ENCODE peak calls at places on chromosomes 3 and 15, in four cellular contexts. D, K, P and B are unnamed samples.

GRCh38 chr3:14505803-14506500 is 34.2 kb downstream of the GRIP2 start:
- DNase-seq in K (no peak), P (no peak), D (no peak), B (no peak)

GRCh38 chr3:133943639-133944131 is 48.0 kb upstream of the RAB6B start:
- DNase-seq in K (peak), D (no peak), P (no peak), B (peak)

GRCh38 chr3:194003128-194004057 is 132.6 kb upstream of the HES1 start:
- DNase-seq in P (peak), D (peak), K (peak), B (peak)

GRCh38 chr3:127800508-127800907 is 21.8 kb downstream of the MGLL start:
- DNase-seq in D (no peak), K (no peak), P (no peak), B (peak)

GRCh38 chr15:62569460-62570404 is 404.6 kb upstream of the C2CD4B start:
- DNase-seq in K (peak), D (peak), P (peak), B (peak)

GRCh38 chr3:81726132-81726531 is 35.3 kb downstream of the GBE1 start:
- DNase-seq in D (no peak), K (no peak), P (no peak), B (peak)

GRCh38 chr15:62059818-62060115 is 480 bp downstream of the VPS13C start:
- DNase-seq in K (peak), D (no peak), P (peak), B (peak)

GRCh38 chr3:4751057-4752051 is 227.9 kb upstream of the BHLHE40 start:
- DNase-seq in K (peak), D (no peak), P (peak), B (peak)

GRCh38 chr3:45611619-45612018 is 17.1 kb downstream of the LIMD1 start:
- DNase-seq in K (no peak), P (peak), D (no peak), B (no peak)

GRCh38 chr3:151974067-151974466 is 100.6 kb downstream of the SUCNR1 start:
- DNase-seq in D (no peak), P (no peak), K (no peak), B (peak)

GRCh38 chr15:92900712-92901052 is 558 bp downstream of the CHD2 start:
- DNase-seq in P (no peak), D (no peak), K (peak), B (no peak)

GRCh38 chr3:7781395-7781794 is 720.2 kb upstream of the LMCD1 start:
- DNase-seq in D (no peak), K (no peak), P (no peak), B (no peak)

GRCh38 chr15:25798207-25798931 is 64.8 kb downstream of the ATP10A start:
- DNase-seq in P (no peak), D (peak), K (no peak), B (peak)

GRCh38 chr3:178536271-178537079 is at the start of gene KCNMB2:
- DNase-seq in P (no peak), K (no peak), D (no peak), B (no peak)

GRCh38 chr3:71436337-71436736 is 147.2 kb downstream of the FOXP1 start:
- DNase-seq in K (no peak), D (no peak), P (no peak), B (no peak)

GRCh38 chr3:60323180-60323579 is 928.1 kb downstream of the FHIT start:
- DNase-seq in D (no peak), K (no peak), P (no peak), B (no peak)

GRCh38 chr3:5264093-5264610 is 76.6 kb downstream of the EDEM1 start:
- DNase-seq in D (no peak), K (peak), P (no peak), B (peak)

GRCh38 chr15:77546870-77547269 is 85.8 kb downstream of the LINGO1 start:
- DNase-seq in K (no peak), P (no peak), D (no peak), B (no peak)

GRCh38 chr3:161648071-161648470 is 151.5 kb downstream of the OTOL1 start:
- DNase-seq in P (no peak), K (no peak), D (no peak), B (no peak)

GRCh38 chr3:27046346-27046745 is 322.8 kb downstream of the NEK10 start:
- DNase-seq in D (no peak), P (no peak), K (no peak), B (no peak)

GRCh38 chr15:95325763-95326688 is 1004.5 kb upstream of the NR2F2 start:
- DNase-seq in K (no peak), D (no peak), P (no peak), B (no peak)

GRCh38 chr3:101216710-101217457 is 103.5 kb downstream of the IMPG2 start:
- DNase-seq in K (no peak), D (no peak), P (no peak), B (peak)

GRCh38 chr3:192851821-192852352 is 65.8 kb downstream of the MB21D2 start:
- DNase-seq in K (peak), D (peak), P (peak), B (peak)

GRCh38 chr3:170768334-170768801 is 101.6 kb downstream of the RPL22L1 start:
- DNase-seq in P (no peak), K (no peak), D (no peak), B (peak)

DNA sequence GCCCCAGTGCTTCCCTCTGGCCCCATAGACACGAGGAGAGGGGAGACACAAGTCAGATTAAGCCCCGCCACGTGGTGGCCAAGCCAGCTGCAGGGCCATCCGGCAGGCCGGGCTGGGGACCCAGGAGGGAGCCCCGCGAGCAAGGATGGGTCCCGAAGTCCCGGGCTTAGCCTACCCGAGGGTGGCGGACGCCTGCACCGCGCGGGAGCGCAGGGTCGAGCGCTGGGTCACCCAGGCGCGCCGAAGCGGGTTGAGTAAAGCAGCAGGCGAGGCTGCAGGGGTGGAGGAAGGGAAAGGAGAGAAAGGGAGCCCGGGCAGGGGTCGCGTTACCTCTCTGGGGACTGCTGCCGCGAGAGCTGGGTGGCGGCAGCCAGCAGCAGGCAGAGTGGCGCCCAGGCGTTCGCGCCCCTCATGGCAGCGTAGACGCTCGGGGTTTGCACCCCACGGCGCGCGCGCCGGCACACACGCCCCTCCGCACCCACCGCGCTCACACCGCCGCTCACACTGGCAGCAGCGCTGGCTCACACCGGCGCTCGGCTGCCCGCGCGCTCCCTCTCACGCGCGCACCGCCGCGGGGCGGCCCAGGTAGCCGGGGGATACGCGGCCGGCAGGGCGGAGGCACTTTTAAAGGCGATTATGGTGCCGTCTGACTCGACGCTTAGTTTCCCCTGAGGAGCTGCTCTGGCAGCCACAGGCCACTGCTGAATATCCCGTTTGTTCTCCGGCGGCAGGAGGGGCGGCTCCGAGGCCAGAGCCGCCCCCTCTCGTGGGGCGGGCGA is at the start of gene PCOLCE2:
- DNase-seq in D (peak), P (no peak), K (peak), B (no peak)
- TF ChIP-seq USF2 in D (no peak), P (no peak), K (peak), B (no peak)

GRCh38 chr15:36371509-36371908 is 207.9 kb upstream of the CDIN1 start:
- DNase-seq in P (no peak), K (no peak), D (no peak), B (peak)

GRCh38 chr15:36370051-36370734 is 209.2 kb upstream of the CDIN1 start:
- DNase-seq in K (peak), P (no peak), D (no peak), B (no peak)

GRCh38 chr15:36372968-36373367 is 206.5 kb upstream of the CDIN1 start:
- DNase-seq in K (no peak), P (no peak), D (no peak), B (no peak)

GRCh38 chr15:36373549-36373948 is 205.9 kb upstream of the CDIN1 start:
- DNase-seq in D (no peak), P (no peak), K (peak), B (peak)

GRCh38 chr15:36370735-36371115 is 208.7 kb upstream of the CDIN1 start:
- DNase-seq in K (peak), P (peak), D (no peak), B (peak)
- TF ChIP-seq USF2 in K (no peak), P (no peak), D (no peak), B (no peak)

GRCh38 chr3:183591881-183592521 is 36.5 kb upstream of the KLHL6 start:
- DNase-seq in K (no peak), D (no peak), P (no peak), B (no peak)
- TF ChIP-seq USF2 in K (no peak), D (no peak), P (no peak), B (no peak)

GRCh38 chr15:64693134-64693533 is 82.3 kb downstream of the RBPMS2 start:
- DNase-seq in K (peak), P (peak), D (no peak), B (peak)

GRCh38 chr15:64697911-64698369 is 77.4 kb downstream of the RBPMS2 start:
- DNase-seq in D (no peak), P (no peak), K (no peak), B (peak)

GRCh38 chr15:64692166-64692565 is 83.2 kb downstream of the RBPMS2 start:
- DNase-seq in D (no peak), P (no peak), K (no peak), B (no peak)

GRCh38 chr15:64694816-64695215 is 80.6 kb downstream of the RBPMS2 start:
- DNase-seq in D (no peak), P (no peak), K (no peak), B (no peak)

DNA sequence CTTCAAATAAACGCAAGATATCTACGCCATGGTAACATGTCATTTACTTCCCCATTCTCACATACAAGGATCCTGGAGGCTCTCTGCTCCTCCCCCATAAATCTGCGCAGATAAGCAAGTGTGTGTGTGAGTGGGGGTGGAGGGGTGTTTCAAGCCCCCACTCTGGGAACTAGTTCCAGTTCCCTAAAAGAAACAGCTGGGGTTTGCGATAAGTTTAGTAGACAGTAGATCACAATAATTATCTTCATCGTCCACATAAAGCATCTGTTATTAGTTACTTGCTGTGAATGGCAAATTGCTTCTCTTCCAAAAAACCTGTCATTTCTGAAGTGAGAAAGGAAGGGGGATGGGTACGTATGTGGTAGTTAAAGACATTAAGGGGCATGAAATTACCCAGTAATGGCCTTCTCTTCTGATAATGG is 79.8 kb downstream of the RBPMS2 start:
- DNase-seq in K (no peak), P (no peak), D (peak), B (no peak)
- TF ChIP-seq USF2 in K (no peak), P (no peak), D (no peak), B (no peak)

GRCh38 chr3:188319569-188319968 is 165.6 kb downstream of the LPP start:
- DNase-seq in P (peak), K (no peak), D (no peak), B (peak)

GRCh38 chr3:188320757-188321156 is 166.8 kb downstream of the LPP start:
- DNase-seq in P (no peak), K (no peak), D (no peak), B (peak)

GRCh38 chr3:188316723-188317070 is 162.7 kb downstream of the LPP start:
- DNase-seq in P (no peak), D (no peak), K (no peak), B (no peak)

GRCh38 chr3:188315563-188315962 is 161.6 kb downstream of the LPP start:
- DNase-seq in K (no peak), P (no peak), D (no peak), B (no peak)

DNA sequence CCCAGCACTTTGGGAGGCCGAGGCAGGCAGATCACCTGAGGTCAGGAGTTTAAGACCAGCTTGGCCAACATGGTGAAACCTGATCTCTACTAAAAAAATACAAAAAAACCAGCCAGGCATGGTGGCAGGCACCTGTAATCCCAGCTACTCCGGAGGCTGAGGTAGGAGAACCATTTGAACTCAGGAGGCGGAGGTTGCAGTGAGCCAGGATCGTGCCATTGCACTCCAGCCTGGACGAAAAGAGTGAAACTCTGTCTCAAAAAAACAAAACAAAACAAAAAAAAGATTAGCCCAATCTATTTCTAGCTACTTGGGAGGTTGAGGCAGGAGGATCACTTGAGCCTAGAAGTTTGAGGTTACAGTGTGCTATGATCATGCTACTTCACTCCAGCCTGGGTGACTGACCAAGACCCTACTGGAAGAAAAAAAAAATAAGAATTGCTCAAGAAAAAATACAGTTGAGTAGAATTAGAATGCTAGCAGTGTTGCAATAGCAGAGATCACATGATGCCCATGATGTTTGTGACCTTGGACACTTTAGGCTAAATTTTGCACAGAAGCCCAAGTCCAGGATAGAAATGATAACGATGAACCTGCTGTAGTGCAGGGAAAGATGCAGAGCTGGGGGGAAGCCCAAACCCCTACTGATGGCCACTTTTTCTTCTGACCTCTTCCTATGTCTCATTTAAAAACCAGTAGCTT is 162.2 kb downstream of the LPP start:
- DNase-seq in D (no peak), K (no peak), P (peak), B (no peak)
- TF ChIP-seq USF2 in D (no peak), K (no peak), P (peak), B (peak)

DNA sequence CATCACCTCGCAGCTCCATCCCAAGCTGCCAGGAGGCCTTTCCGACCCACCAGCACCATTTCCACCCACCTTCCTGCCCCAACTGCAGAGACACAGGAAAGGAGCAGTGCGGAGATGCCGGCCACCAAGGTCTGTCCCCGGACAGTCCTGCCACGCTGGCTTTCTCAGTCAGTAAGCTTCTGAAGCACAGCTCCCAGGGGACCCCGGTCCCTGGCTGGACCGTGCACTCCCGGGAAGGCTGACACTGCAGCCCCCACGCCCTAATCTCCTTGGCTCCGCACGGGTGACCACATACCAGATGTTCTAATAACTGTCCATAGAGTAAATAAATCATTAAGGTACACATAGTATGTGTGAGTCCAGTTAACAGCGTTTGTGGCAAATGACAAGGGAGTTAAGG is 73.5 kb downstream of the VGLL4 start:
- DNase-seq in K (no peak), D (no peak), P (no peak), B (no peak)
- TF ChIP-seq USF2 in K (no peak), D (no peak), P (no peak), B (no peak)

GRCh38 chr15:41773332-41773728 is 954 bp upstream of the MAPKBP1 start:
- DNase-seq in K (no peak), D (no peak), P (no peak), B (no peak)

GRCh38 chr15:41774873-41775417 is 661 bp downstream of the MAPKBP1 start:
- DNase-seq in D (no peak), P (no peak), K (no peak), B (no peak)

GRCh38 chr15:41774062-41774872 is at the start of gene MAPKBP1:
- DNase-seq in D (peak), K (peak), P (peak), B (peak)

GRCh38 chr15:41773729-41774061 is 589 bp upstream of the MAPKBP1 start:
- DNase-seq in P (no peak), D (no peak), K (no peak), B (no peak)

GRCh38 chr15:41772720-41773331 is 1.5 kb upstream of the MAPKBP1 start:
- DNase-seq in D (peak), K (peak), P (peak), B (peak)
- TF ChIP-seq USF2 in D (no peak), K (no peak), P (no peak), B (no peak)

GRCh38 chr3:159239054-159239453 is 437.2 kb downstream of the MFSD1 start:
- DNase-seq in P (no peak), K (no peak), D (no peak), B (no peak)
- TF ChIP-seq USF2 in P (no peak), K (no peak), D (no peak), B (no peak)

GRCh38 chr15:28888900-28889299 is 3.1 kb downstream of the APBA2 start:
- DNase-seq in D (no peak), K (no peak), P (no peak), B (no peak)
- TF ChIP-seq USF2 in D (no peak), K (no peak), P (no peak), B (no peak)